ENCODE peak calls at places on chromosome 17, in four cellular contexts. One of them, this sample, is unnamed.

GRCh38 chr17:19897901-19898300 is 30.2 kb upstream of the ULK2 start:
- DNase-seq in mucosa of descending colon: no peak
- DNase-seq in AG09309: peak; percentile 89
- DNase-seq in activated T-helper 1 cell treated with anti-CD3 and anti-CD28 coated beads, Interleukin-12 subunit alpha, Interleukin-12 subunit beta, Interleukin-2, Interleukin-4 antibody, amounts not matched to agents 30 ng/mL and 10 ng/mL and 1 ng/mL, durations not matched to agents 14 hours and 24 hours and 36 hours: no peak
- DNase-seq in this sample: no peak

GRCh38 chr17:27572665-27573064 is 58.3 kb upstream of the LGALS9 start:
- DNase-seq in mucosa of descending colon: no peak
- DNase-seq in AG09309: no peak
- DNase-seq in activated T-helper 1 cell treated with anti-CD3 and anti-CD28 coated beads, Interleukin-12 subunit alpha, Interleukin-12 subunit beta, Interleukin-2, Interleukin-4 antibody, amounts not matched to agents 30 ng/mL and 10 ng/mL and 1 ng/mL, durations not matched to agents 14 hours and 24 hours and 36 hours: no peak
- DNase-seq in this sample: no peak

GRCh38 chr17:56290486-56291118 is 137.3 kb downstream of the ANKFN1 start:
- DNase-seq in mucosa of descending colon: no peak
- DNase-seq in AG09309: no peak
- DNase-seq in activated T-helper 1 cell treated with anti-CD3 and anti-CD28 coated beads, Interleukin-12 subunit alpha, Interleukin-12 subunit beta, Interleukin-2, Interleukin-4 antibody, amounts not matched to agents 30 ng/mL and 10 ng/mL and 1 ng/mL, durations not matched to agents 14 hours and 24 hours and 36 hours: no peak
- DNase-seq in this sample: no peak

GRCh38 chr17:71202449-71202848 is 918.4 kb upstream of the SOX9 start:
- DNase-seq in mucosa of descending colon: no peak
- DNase-seq in AG09309: no peak
- DNase-seq in activated T-helper 1 cell treated with anti-CD3 and anti-CD28 coated beads, Interleukin-12 subunit alpha, Interleukin-12 subunit beta, Interleukin-2, Interleukin-4 antibody, amounts not matched to agents 30 ng/mL and 10 ng/mL and 1 ng/mL, durations not matched to agents 14 hours and 24 hours and 36 hours: no peak
- DNase-seq in this sample: no peak

GRCh38 chr17:45942284-45942683 is 47.9 kb downstream of the MAPT start:
- DNase-seq in mucosa of descending colon: no peak
- DNase-seq in AG09309: no peak
- DNase-seq in activated T-helper 1 cell treated with anti-CD3 and anti-CD28 coated beads, Interleukin-12 subunit alpha, Interleukin-12 subunit beta, Interleukin-2, Interleukin-4 antibody, amounts not matched to agents 30 ng/mL and 10 ng/mL and 1 ng/mL, durations not matched to agents 14 hours and 24 hours and 36 hours: no peak
- DNase-seq in this sample: no peak

GRCh38 chr17:66412857-66413563 is 110.6 kb downstream of the PRKCA start:
- DNase-seq in mucosa of descending colon: no peak
- DNase-seq in AG09309: no peak
- DNase-seq in activated T-helper 1 cell treated with anti-CD3 and anti-CD28 coated beads, Interleukin-12 subunit alpha, Interleukin-12 subunit beta, Interleukin-2, Interleukin-4 antibody, amounts not matched to agents 30 ng/mL and 10 ng/mL and 1 ng/mL, durations not matched to agents 14 hours and 24 hours and 36 hours: no peak
- DNase-seq in this sample: no peak

GRCh38 chr17:51165680-51166197 is 472 bp upstream of the NME2 start:
- DNase-seq in mucosa of descending colon: peak; percentile 70
- DNase-seq in AG09309: no peak
- DNase-seq in activated T-helper 1 cell treated with anti-CD3 and anti-CD28 coated beads, Interleukin-12 subunit alpha, Interleukin-12 subunit beta, Interleukin-2, Interleukin-4 antibody, amounts not matched to agents 30 ng/mL and 10 ng/mL and 1 ng/mL, durations not matched to agents 14 hours and 24 hours and 36 hours: no peak
- DNase-seq in this sample: no peak

GRCh38 chr17:33267279-33267790 is 25.8 kb downstream of the ASIC2 start:
- DNase-seq in mucosa of descending colon: no peak
- DNase-seq in AG09309: no peak
- DNase-seq in activated T-helper 1 cell treated with anti-CD3 and anti-CD28 coated beads, Interleukin-12 subunit alpha, Interleukin-12 subunit beta, Interleukin-2, Interleukin-4 antibody, amounts not matched to agents 30 ng/mL and 10 ng/mL and 1 ng/mL, durations not matched to agents 14 hours and 24 hours and 36 hours: no peak
- DNase-seq in this sample: no peak

GRCh38 chr17:44362479-44362963 is 1.1 kb downstream of the FAM171A2 start:
- DNase-seq in mucosa of descending colon: no peak
- DNase-seq in AG09309: no peak
- DNase-seq in activated T-helper 1 cell treated with anti-CD3 and anti-CD28 coated beads, Interleukin-12 subunit alpha, Interleukin-12 subunit beta, Interleukin-2, Interleukin-4 antibody, amounts not matched to agents 30 ng/mL and 10 ng/mL and 1 ng/mL, durations not matched to agents 14 hours and 24 hours and 36 hours: no peak
- DNase-seq in this sample: no peak

GRCh38 chr17:80008848-80009247 is 26.8 kb downstream of the TBC1D16 start:
- DNase-seq in mucosa of descending colon: peak; percentile 55
- DNase-seq in AG09309: no peak
- DNase-seq in activated T-helper 1 cell treated with anti-CD3 and anti-CD28 coated beads, Interleukin-12 subunit alpha, Interleukin-12 subunit beta, Interleukin-2, Interleukin-4 antibody, amounts not matched to agents 30 ng/mL and 10 ng/mL and 1 ng/mL, durations not matched to agents 14 hours and 24 hours and 36 hours: no peak
- DNase-seq in this sample: no peak

GRCh38 chr17:15287533-15288267 is 22.6 kb upstream of the PMP22 start:
- DNase-seq in mucosa of descending colon: no peak
- DNase-seq in AG09309: no peak
- DNase-seq in activated T-helper 1 cell treated with anti-CD3 and anti-CD28 coated beads, Interleukin-12 subunit alpha, Interleukin-12 subunit beta, Interleukin-2, Interleukin-4 antibody, amounts not matched to agents 30 ng/mL and 10 ng/mL and 1 ng/mL, durations not matched to agents 14 hours and 24 hours and 36 hours: no peak
- DNase-seq in this sample: no peak

GRCh38 chr17:74768763-74769114 is 7.4 kb downstream of the NAT9 start:
- DNase-seq in mucosa of descending colon: no peak
- DNase-seq in AG09309: no peak
- DNase-seq in activated T-helper 1 cell treated with anti-CD3 and anti-CD28 coated beads, Interleukin-12 subunit alpha, Interleukin-12 subunit beta, Interleukin-2, Interleukin-4 antibody, amounts not matched to agents 30 ng/mL and 10 ng/mL and 1 ng/mL, durations not matched to agents 14 hours and 24 hours and 36 hours: no peak
- DNase-seq in this sample: no peak

GRCh38 chr17:58215685-58216084 is 3.4 kb downstream of the MKS1 start:
- DNase-seq in mucosa of descending colon: no peak
- DNase-seq in AG09309: no peak
- DNase-seq in activated T-helper 1 cell treated with anti-CD3 and anti-CD28 coated beads, Interleukin-12 subunit alpha, Interleukin-12 subunit beta, Interleukin-2, Interleukin-4 antibody, amounts not matched to agents 30 ng/mL and 10 ng/mL and 1 ng/mL, durations not matched to agents 14 hours and 24 hours and 36 hours: no peak
- DNase-seq in this sample: no peak

GRCh38 chr17:57867126-57867525 is 17.3 kb upstream of the MRPS23 start:
- DNase-seq in mucosa of descending colon: no peak
- DNase-seq in AG09309: no peak
- DNase-seq in activated T-helper 1 cell treated with anti-CD3 and anti-CD28 coated beads, Interleukin-12 subunit alpha, Interleukin-12 subunit beta, Interleukin-2, Interleukin-4 antibody, amounts not matched to agents 30 ng/mL and 10 ng/mL and 1 ng/mL, durations not matched to agents 14 hours and 24 hours and 36 hours: no peak
- DNase-seq in this sample: peak; percentile 3

GRCh38 chr17:44599298-44600175 is 42.3 kb downstream of the FZD2 start:
- DNase-seq in mucosa of descending colon: peak; percentile 65
- DNase-seq in AG09309: peak; percentile 78
- DNase-seq in activated T-helper 1 cell treated with anti-CD3 and anti-CD28 coated beads, Interleukin-12 subunit alpha, Interleukin-12 subunit beta, Interleukin-2, Interleukin-4 antibody, amounts not matched to agents 30 ng/mL and 10 ng/mL and 1 ng/mL, durations not matched to agents 14 hours and 24 hours and 36 hours: no peak
- DNase-seq in this sample: no peak

GRCh38 chr17:73268582-73269328 is 7.1 kb upstream of the CPSF4L start:
- DNase-seq in mucosa of descending colon: no peak
- DNase-seq in AG09309: no peak
- DNase-seq in activated T-helper 1 cell treated with anti-CD3 and anti-CD28 coated beads, Interleukin-12 subunit alpha, Interleukin-12 subunit beta, Interleukin-2, Interleukin-4 antibody, amounts not matched to agents 30 ng/mL and 10 ng/mL and 1 ng/mL, durations not matched to agents 14 hours and 24 hours and 36 hours: no peak
- DNase-seq in this sample: no peak

GRCh38 chr17:8122923-8123694 is 797 bp downstream of the HES7 start:
- DNase-seq in mucosa of descending colon: peak; percentile 61
- DNase-seq in AG09309: no peak
- DNase-seq in activated T-helper 1 cell treated with anti-CD3 and anti-CD28 coated beads, Interleukin-12 subunit alpha, Interleukin-12 subunit beta, Interleukin-2, Interleukin-4 antibody, amounts not matched to agents 30 ng/mL and 10 ng/mL and 1 ng/mL, durations not matched to agents 14 hours and 24 hours and 36 hours: peak; percentile 33
- DNase-seq in this sample: no peak

GRCh38 chr17:1201132-1201702 is 21.4 kb upstream of the ABR start:
- DNase-seq in mucosa of descending colon: peak; percentile 75
- DNase-seq in AG09309: no peak
- DNase-seq in activated T-helper 1 cell treated with anti-CD3 and anti-CD28 coated beads, Interleukin-12 subunit alpha, Interleukin-12 subunit beta, Interleukin-2, Interleukin-4 antibody, amounts not matched to agents 30 ng/mL and 10 ng/mL and 1 ng/mL, durations not matched to agents 14 hours and 24 hours and 36 hours: no peak
- DNase-seq in this sample: no peak

GRCh38 chr17:66135896-66136295 is 56.0 kb downstream of the CEP112 start:
- DNase-seq in mucosa of descending colon: no peak
- DNase-seq in AG09309: peak; percentile 2
- DNase-seq in activated T-helper 1 cell treated with anti-CD3 and anti-CD28 coated beads, Interleukin-12 subunit alpha, Interleukin-12 subunit beta, Interleukin-2, Interleukin-4 antibody, amounts not matched to agents 30 ng/mL and 10 ng/mL and 1 ng/mL, durations not matched to agents 14 hours and 24 hours and 36 hours: no peak
- DNase-seq in this sample: no peak

GRCh38 chr17:49016775-49017463 is 19.7 kb downstream of the IGF2BP1 start:
- DNase-seq in mucosa of descending colon: no peak
- DNase-seq in AG09309: no peak
- DNase-seq in activated T-helper 1 cell treated with anti-CD3 and anti-CD28 coated beads, Interleukin-12 subunit alpha, Interleukin-12 subunit beta, Interleukin-2, Interleukin-4 antibody, amounts not matched to agents 30 ng/mL and 10 ng/mL and 1 ng/mL, durations not matched to agents 14 hours and 24 hours and 36 hours: no peak
- DNase-seq in this sample: no peak

GRCh38 chr17:65660947-65661346 is 99.5 kb upstream of the AXIN2 start:
- DNase-seq in mucosa of descending colon: no peak
- DNase-seq in AG09309: no peak
- DNase-seq in activated T-helper 1 cell treated with anti-CD3 and anti-CD28 coated beads, Interleukin-12 subunit alpha, Interleukin-12 subunit beta, Interleukin-2, Interleukin-4 antibody, amounts not matched to agents 30 ng/mL and 10 ng/mL and 1 ng/mL, durations not matched to agents 14 hours and 24 hours and 36 hours: no peak
- DNase-seq in this sample: no peak

GRCh38 chr17:78661092-78661770 is 84.0 kb upstream of the DNAH17 start:
- DNase-seq in mucosa of descending colon: peak; percentile 18
- DNase-seq in AG09309: no peak
- DNase-seq in activated T-helper 1 cell treated with anti-CD3 and anti-CD28 coated beads, Interleukin-12 subunit alpha, Interleukin-12 subunit beta, Interleukin-2, Interleukin-4 antibody, amounts not matched to agents 30 ng/mL and 10 ng/mL and 1 ng/mL, durations not matched to agents 14 hours and 24 hours and 36 hours: no peak
- DNase-seq in this sample: no peak